ENCODE peak calls at places on chromosomes 7 and 10, in six cellular contexts. P is CD8-positive, alpha-beta T cell; Q is A549; Y is spleen; M is HCT116; W is ovary. J is an unnamed sample. For H3K9me3, the result is how much of the 10 kb centered on the place peaks cover.

GRCh38 chr7:100673942-100674431 is 447 bp downstream of the GNB2 start:
- DNase-seq in P (peak), M (no peak), W (peak), Q (no peak), Y (peak), J (no peak)

GRCh38 chr10:127908106-127908957 is 1.4 kb downstream of the PTPRE start:
- DNase-seq in Q (no peak), Y (no peak), W (no peak), P (no peak), M (peak), J (no peak)

GRCh38 chr7:70698219-70698832 is 433.6 kb upstream of the GALNT17 start:
- DNase-seq in Q (peak), Y (no peak), P (peak), W (peak), M (no peak), J (peak)

GRCh38 chr7:227940-228339 is 35.6 kb downstream of the FAM20C start:
- DNase-seq in P (no peak), M (no peak), W (no peak), Q (no peak), Y (no peak), J (no peak)

GRCh38 chr7:50315739-50316671 is 11.5 kb downstream of the IKZF1 start:
- DNase-seq in Q (no peak), Y (no peak), W (no peak), M (no peak), P (no peak), J (peak)

GRCh38 chr10:67141300-67141699 is 215.5 kb downstream of the LRRTM3 start:
- DNase-seq in M (no peak), W (no peak), P (no peak), Q (no peak), Y (no peak), J (no peak)

GRCh38 chr7:79035858-79036257 is 417.6 kb downstream of the MAGI2 start:
- DNase-seq in W (no peak), Q (no peak), M (no peak), P (no peak), Y (no peak), J (no peak)

GRCh38 chr10:20615395-20615794 is 281.7 kb downstream of the NEBL start:
- DNase-seq in P (no peak), W (no peak), Y (no peak), Q (no peak), M (no peak), J (no peak)

GRCh38 chr7:120813089-120813488 is 44.9 kb downstream of the TSPAN12 start:
- DNase-seq in Q (no peak), W (no peak), P (no peak), M (no peak), Y (no peak), J (no peak)

GRCh38 chr7:129790136-129790535 is 162.6 kb downstream of the UBE2H start:
- DNase-seq in W (no peak), Q (no peak), P (no peak), Y (no peak), M (no peak), J (no peak)

GRCh38 chr7:932651-932975 is 21.9 kb downstream of the ADAP1 start:
- DNase-seq in P (no peak), Y (no peak), W (no peak), Q (no peak), M (no peak), J (no peak)

GRCh38 chr7:21361413-21362130 is 66.3 kb upstream of the SP4 start:
- DNase-seq in Y (no peak), W (no peak), P (no peak), M (no peak), Q (no peak), J (no peak)

GRCh38 chr7:98840604-98841508 is 29.0 kb downstream of the TMEM130 start:
- DNase-seq in W (no peak), Q (no peak), Y (no peak), M (no peak), P (no peak), J (no peak)

GRCh38 chr10:14583252-14583651 is 191.4 kb downstream of the FAM107B start:
- DNase-seq in P (peak), Y (peak), M (no peak), W (no peak), Q (no peak), J (no peak)

GRCh38 chr10:15879058-15879457 is 18.8 kb upstream of the MINDY3 start:
- DNase-seq in W (no peak), P (no peak), Y (no peak), Q (peak), M (no peak), J (peak)

GRCh38 chr7:92834661-92835139 is 1.7 kb downstream of the CDK6 start:
- DNase-seq in W (peak), Y (no peak), M (no peak), Q (no peak), P (no peak), J (peak)

GRCh38 chr7:34155225-34155908 is 250.0 kb downstream of the BMPER start:
- DNase-seq in P (no peak), Y (no peak), Q (peak), M (no peak), W (peak), J (no peak)

GRCh38 chr7:88357295-88357694 is 50.6 kb upstream of the STEAP4 start:
- DNase-seq in W (no peak), Y (no peak), P (no peak), M (no peak), Q (peak), J (no peak)

GRCh38 chr10:12193193-12193592 is 2.5 kb downstream of the NUDT5 start:
- DNase-seq in Y (no peak), M (no peak), Q (no peak), W (no peak), P (no peak), J (no peak)

GRCh38 chr7:20798694-20799121 is 12.0 kb upstream of the SP8 start:
- DNase-seq in M (no peak), Q (no peak), P (no peak), W (no peak), Y (no peak), J (peak)

GRCh38 chr7:36942558-36943354 is 218.5 kb upstream of the AOAH start:
- DNase-seq in Q (no peak), M (no peak), P (no peak), Y (no peak), W (no peak), J (no peak)

GRCh38 chr7:36942062-36942461 is 217.8 kb upstream of the AOAH start:
- DNase-seq in W (no peak), Y (no peak), M (no peak), Q (no peak), P (no peak), J (no peak)

GRCh38 chr7:36941359-36941758 is 217.1 kb upstream of the AOAH start:
- DNase-seq in Y (no peak), Q (no peak), W (no peak), P (no peak), M (no peak), J (no peak)

GRCh38 chr7:36939816-36940215 is 215.5 kb upstream of the AOAH start:
- DNase-seq in W (no peak), M (no peak), P (no peak), Q (no peak), Y (no peak), J (no peak)

GRCh38 chr7:36937754-36938551 is 213.7 kb upstream of the AOAH start:
- DNase-seq in P (no peak), Q (no peak), Y (no peak), M (no peak), W (no peak), J (peak)
- H3K9me3 ChIP-seq in P (half or more), Q (under half), Y (under half), M (under half), W (under half), J (under half)

DNA sequence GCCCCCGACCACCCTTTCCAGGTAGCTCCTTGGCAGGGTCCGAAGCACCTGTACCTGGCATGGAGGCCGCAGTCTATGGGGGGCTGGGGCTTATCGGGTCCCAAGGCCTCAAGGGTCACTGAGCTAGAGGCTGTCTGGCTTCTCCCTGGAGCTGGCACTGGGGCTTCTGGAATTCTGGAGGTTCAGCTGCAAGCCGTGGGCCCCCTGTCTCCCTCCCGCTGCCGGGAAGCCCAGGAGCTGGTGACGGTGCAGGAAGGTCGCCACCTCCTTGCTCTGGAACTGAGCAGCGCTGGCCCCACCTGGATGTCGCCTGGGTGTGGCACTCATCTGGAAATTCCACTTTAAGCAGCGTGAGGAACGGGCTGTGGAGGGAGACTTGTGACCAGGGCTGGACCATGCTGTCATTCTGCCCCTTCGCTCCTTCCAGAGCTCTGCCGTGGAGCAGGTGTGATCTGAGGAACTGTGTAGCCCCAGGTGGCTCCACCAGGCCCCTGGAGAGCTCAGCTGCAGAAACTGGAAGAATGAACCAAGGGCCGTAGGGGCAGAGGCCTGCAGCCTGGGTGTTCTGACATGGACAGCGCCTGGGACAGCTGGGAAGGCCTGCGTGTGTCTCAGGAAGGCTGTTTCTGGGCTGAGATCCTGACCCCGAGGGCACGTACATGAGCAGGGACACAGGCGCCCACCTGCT is 129.7 kb upstream of the PPP2R2D start:
- DNase-seq in P (no peak), M (no peak), Y (no peak), Q (no peak), W (no peak), J (no peak)
- H3K9me3 ChIP-seq in P (under half), M (under half), Y (under half), Q (under half), W (under half), J (under half)

DNA sequence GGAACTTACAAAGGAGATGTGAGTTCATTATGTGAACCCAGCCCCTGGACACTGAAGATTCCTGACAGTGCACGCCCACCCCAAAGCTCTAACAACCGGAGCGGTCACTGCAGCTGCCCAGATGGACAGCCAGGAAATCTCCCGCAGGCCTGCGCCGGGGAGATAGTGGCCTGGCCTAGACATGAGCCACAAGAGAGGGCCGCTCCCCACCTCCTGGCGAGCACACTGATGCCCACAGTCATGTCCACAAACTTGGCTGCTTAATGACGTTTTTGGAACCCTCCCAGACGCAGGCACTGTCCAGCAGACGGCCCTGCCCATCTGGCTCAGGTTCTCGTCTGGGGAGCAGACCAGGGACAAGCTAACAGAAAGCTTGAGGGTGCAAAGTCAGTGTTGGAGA is 34.2 kb downstream of the TCERG1L start:
- DNase-seq in W (no peak), Q (no peak), M (no peak), P (no peak), Y (peak), J (no peak)
- H3K9me3 ChIP-seq in W (under half), Q (under half), M (under half), P (under half), Y (under half), J (under half)

GRCh38 chr7:158240801-158241200 is 346.8 kb downstream of the PTPRN2 start:
- DNase-seq in Q (no peak), P (no peak), W (no peak), M (no peak), Y (no peak), J (no peak)

GRCh38 chr7:158241919-158242318 is 345.7 kb downstream of the PTPRN2 start:
- DNase-seq in M (no peak), W (no peak), P (no peak), Y (no peak), Q (no peak), J (no peak)

GRCh38 chr7:158238616-158239289 is 348.9 kb downstream of the PTPRN2 start:
- DNase-seq in W (no peak), Y (peak), M (no peak), P (no peak), Q (no peak), J (no peak)

GRCh38 chr7:158237672-158238335 is 349.8 kb downstream of the PTPRN2 start:
- DNase-seq in P (no peak), M (no peak), Y (peak), W (no peak), Q (no peak), J (no peak)

GRCh38 chr7:158239290-158239981 is 348.2 kb downstream of the PTPRN2 start:
- DNase-seq in M (no peak), Q (no peak), Y (peak), W (no peak), P (no peak), J (no peak)
- H3K9me3 ChIP-seq in M (under half), Q (under half), Y (under half), W (under half), P (under half), J (under half)

J was measured in MM.1S.